ENCODE peak calls at places on chromosomes 3 and 15, in five cellular contexts. One of them, this sample, is unnamed. For H3K27me3, the result is how much of the 10 kb centered on the place peaks cover.

GRCh38 chr15:57797608-57798267 is 91.2 kb downstream of the POLR2M start:
- DNase-seq in thoracic aorta: no peak
- DNase-seq in left ventricle myocardium inferior: no peak
- DNase-seq in right lobe of liver: no peak
- DNase-seq in right atrium auricular region: no peak
- DNase-seq in this sample: no peak

GRCh38 chr15:55993804-55994539 is 560 bp upstream of the NEDD4 start:
- DNase-seq in thoracic aorta: no peak
- DNase-seq in left ventricle myocardium inferior: no peak
- DNase-seq in right lobe of liver: no peak
- DNase-seq in right atrium auricular region: peak
- DNase-seq in this sample: no peak

GRCh38 chr15:74316116-74316515 is 51.3 kb downstream of the CYP11A1 start:
- DNase-seq in thoracic aorta: no peak
- DNase-seq in left ventricle myocardium inferior: peak
- DNase-seq in right lobe of liver: no peak
- DNase-seq in right atrium auricular region: no peak
- DNase-seq in this sample: no peak

GRCh38 chr15:82875411-82876003 is 66.1 kb downstream of the WHAMM start:
- DNase-seq in thoracic aorta: no peak
- DNase-seq in left ventricle myocardium inferior: no peak
- DNase-seq in right lobe of liver: no peak
- DNase-seq in right atrium auricular region: no peak
- DNase-seq in this sample: no peak

GRCh38 chr3:172549144-172549543 is 25.9 kb upstream of the TNFSF10 start:
- DNase-seq in thoracic aorta: no peak
- DNase-seq in left ventricle myocardium inferior: no peak
- DNase-seq in right lobe of liver: no peak
- DNase-seq in right atrium auricular region: no peak
- DNase-seq in this sample: no peak

GRCh38 chr3:147364771-147365170 is 41.6 kb downstream of the ZIC4 start:
- DNase-seq in thoracic aorta: no peak
- DNase-seq in left ventricle myocardium inferior: no peak
- DNase-seq in right lobe of liver: no peak
- DNase-seq in right atrium auricular region: no peak
- DNase-seq in this sample: no peak

GRCh38 chr15:25860885-25861866 is 2.0 kb downstream of the ATP10A start:
- DNase-seq in thoracic aorta: no peak
- DNase-seq in left ventricle myocardium inferior: no peak
- DNase-seq in right lobe of liver: peak
- DNase-seq in right atrium auricular region: no peak
- DNase-seq in this sample: no peak

GRCh38 chr3:195556390-195556789 is 13.3 kb upstream of the PPP1R2 start:
- DNase-seq in thoracic aorta: no peak
- DNase-seq in left ventricle myocardium inferior: no peak
- DNase-seq in right lobe of liver: no peak
- DNase-seq in right atrium auricular region: no peak
- DNase-seq in this sample: no peak

GRCh38 chr3:34263014-34263714 is 464.7 kb downstream of the PDCD6IP start:
- DNase-seq in thoracic aorta: no peak
- DNase-seq in left ventricle myocardium inferior: no peak
- DNase-seq in right lobe of liver: no peak
- DNase-seq in right atrium auricular region: no peak
- DNase-seq in this sample: no peak

GRCh38 chr15:65085990-65086679 is 9.6 kb downstream of the KBTBD13 start:
- DNase-seq in thoracic aorta: no peak
- DNase-seq in left ventricle myocardium inferior: no peak
- DNase-seq in right lobe of liver: no peak
- DNase-seq in right atrium auricular region: no peak
- DNase-seq in this sample: no peak

GRCh38 chr3:139119331-139120025 is 74.8 kb upstream of the PRR23C start:
- DNase-seq in thoracic aorta: no peak
- DNase-seq in left ventricle myocardium inferior: no peak
- DNase-seq in right lobe of liver: peak
- DNase-seq in right atrium auricular region: no peak
- DNase-seq in this sample: no peak

GRCh38 chr15:47194718-47195117 is 522.6 kb upstream of the SEMA6D start:
- DNase-seq in thoracic aorta: no peak
- DNase-seq in left ventricle myocardium inferior: no peak
- DNase-seq in right lobe of liver: no peak
- DNase-seq in right atrium auricular region: no peak
- DNase-seq in this sample: no peak

GRCh38 chr3:122677261-122677660 is 3.4 kb upstream of the PARP14 start:
- DNase-seq in thoracic aorta: no peak
- DNase-seq in left ventricle myocardium inferior: no peak
- DNase-seq in right lobe of liver: no peak
- DNase-seq in right atrium auricular region: no peak
- DNase-seq in this sample: no peak

GRCh38 chr3:10928396-10928960 is 64.1 kb upstream of the SLC6A1 start:
- DNase-seq in thoracic aorta: no peak
- DNase-seq in left ventricle myocardium inferior: no peak
- DNase-seq in right lobe of liver: peak
- DNase-seq in right atrium auricular region: no peak
- DNase-seq in this sample: no peak

GRCh38 chr3:10344147-10344943 is 23.4 kb upstream of the SEC13 start:
- DNase-seq in thoracic aorta: no peak
- DNase-seq in left ventricle myocardium inferior: no peak
- DNase-seq in right lobe of liver: no peak
- DNase-seq in right atrium auricular region: no peak
- DNase-seq in this sample: peak

GRCh38 chr15:86892774-86893449 is 813.2 kb downstream of the AGBL1 start:
- DNase-seq in thoracic aorta: no peak
- DNase-seq in left ventricle myocardium inferior: no peak
- DNase-seq in right lobe of liver: no peak
- DNase-seq in right atrium auricular region: no peak
- DNase-seq in this sample: no peak

GRCh38 chr3:63571682-63572081 is 80.8 kb upstream of the SNTN start:
- DNase-seq in thoracic aorta: no peak
- DNase-seq in left ventricle myocardium inferior: no peak
- DNase-seq in right lobe of liver: no peak
- DNase-seq in right atrium auricular region: no peak
- DNase-seq in this sample: no peak

GRCh38 chr3:103785537-103785936 is 1350.7 kb downstream of the ZPLD1 start:
- DNase-seq in thoracic aorta: no peak
- DNase-seq in left ventricle myocardium inferior: no peak
- DNase-seq in right lobe of liver: no peak
- DNase-seq in right atrium auricular region: no peak
- DNase-seq in this sample: no peak

GRCh38 chr3:194395767-194396527 is 3.1 kb downstream of the GP5 start:
- DNase-seq in thoracic aorta: no peak
- DNase-seq in left ventricle myocardium inferior: peak
- DNase-seq in right lobe of liver: peak
- DNase-seq in right atrium auricular region: no peak
- DNase-seq in this sample: no peak

GRCh38 chr15:41939986-41940385 is 32.4 kb downstream of the EHD4 start:
- DNase-seq in thoracic aorta: no peak
- DNase-seq in left ventricle myocardium inferior: no peak
- DNase-seq in right lobe of liver: peak
- DNase-seq in right atrium auricular region: no peak
- DNase-seq in this sample: no peak

GRCh38 chr3:148730676-148731075 is 33.0 kb downstream of the AGTR1 start:
- DNase-seq in thoracic aorta: no peak
- DNase-seq in left ventricle myocardium inferior: no peak
- DNase-seq in right lobe of liver: no peak
- DNase-seq in right atrium auricular region: no peak
- DNase-seq in this sample: no peak

GRCh38 chr3:115961390-115961789 is 338.1 kb downstream of the GAP43 start:
- DNase-seq in thoracic aorta: no peak
- DNase-seq in left ventricle myocardium inferior: no peak
- DNase-seq in right lobe of liver: no peak
- DNase-seq in right atrium auricular region: no peak
- DNase-seq in this sample: no peak

GRCh38 chr3:30688776-30689175 is 82.4 kb downstream of the TGFBR2 start:
- DNase-seq in thoracic aorta: no peak
- DNase-seq in left ventricle myocardium inferior: no peak
- DNase-seq in right lobe of liver: no peak
- DNase-seq in right atrium auricular region: no peak
- DNase-seq in this sample: no peak

GRCh38 chr3:134102976-134103375 is 73.3 kb upstream of the SLCO2A1 start:
- DNase-seq in thoracic aorta: no peak
- DNase-seq in left ventricle myocardium inferior: no peak
- DNase-seq in right lobe of liver: no peak
- DNase-seq in right atrium auricular region: no peak
- DNase-seq in this sample: no peak

GRCh38 chr3:97691354-97691753 is 73.2 kb upstream of the ARL6 start:
- DNase-seq in thoracic aorta: no peak
- DNase-seq in left ventricle myocardium inferior: no peak
- DNase-seq in right lobe of liver: no peak
- DNase-seq in right atrium auricular region: no peak
- DNase-seq in this sample: no peak

GRCh38 chr15:40106203-40107161 is 2.2 kb downstream of the BMF start:
- DNase-seq in thoracic aorta: no peak
- DNase-seq in left ventricle myocardium inferior: peak
- DNase-seq in right lobe of liver: peak
- DNase-seq in right atrium auricular region: peak
- DNase-seq in this sample: no peak

GRCh38 chr15:40110866-40111550 is 2.3 kb upstream of the BMF start:
- DNase-seq in thoracic aorta: no peak
- DNase-seq in left ventricle myocardium inferior: no peak
- DNase-seq in right lobe of liver: no peak
- DNase-seq in right atrium auricular region: no peak
- DNase-seq in this sample: no peak

GRCh38 chr15:40108061-40108854 is 421 bp downstream of the BMF start:
- DNase-seq in thoracic aorta: peak
- DNase-seq in left ventricle myocardium inferior: peak
- DNase-seq in right lobe of liver: peak
- DNase-seq in right atrium auricular region: peak
- DNase-seq in this sample: peak

GRCh38 chr15:40111888-40112287 is 3.2 kb upstream of the BMF start:
- DNase-seq in thoracic aorta: no peak
- DNase-seq in left ventricle myocardium inferior: no peak
- DNase-seq in right lobe of liver: no peak
- DNase-seq in right atrium auricular region: no peak
- DNase-seq in this sample: no peak

GRCh38 chr15:40108855-40109735 is at the start of gene BMF:
- DNase-seq in thoracic aorta: peak
- DNase-seq in left ventricle myocardium inferior: peak
- DNase-seq in right lobe of liver: peak
- DNase-seq in right atrium auricular region: peak
- DNase-seq in this sample: peak
- H3K27ac ChIP-seq in thoracic aorta: peak
- H3K27ac ChIP-seq in left ventricle myocardium inferior: peak
- H3K27ac ChIP-seq in right lobe of liver: peak
- H3K27ac ChIP-seq in right atrium auricular region: peak
- H3K27ac ChIP-seq in this sample: peak

GRCh38 chr3:68945231-68945630 is 12.9 kb upstream of the TAFA4 start:
- DNase-seq in thoracic aorta: no peak
- DNase-seq in left ventricle myocardium inferior: no peak
- DNase-seq in right lobe of liver: no peak
- DNase-seq in right atrium auricular region: no peak
- DNase-seq in this sample: no peak

GRCh38 chr3:68941055-68941454 is 8.7 kb upstream of the TAFA4 start:
- DNase-seq in thoracic aorta: no peak
- DNase-seq in left ventricle myocardium inferior: no peak
- DNase-seq in right lobe of liver: no peak
- DNase-seq in right atrium auricular region: no peak
- DNase-seq in this sample: no peak

DNA sequence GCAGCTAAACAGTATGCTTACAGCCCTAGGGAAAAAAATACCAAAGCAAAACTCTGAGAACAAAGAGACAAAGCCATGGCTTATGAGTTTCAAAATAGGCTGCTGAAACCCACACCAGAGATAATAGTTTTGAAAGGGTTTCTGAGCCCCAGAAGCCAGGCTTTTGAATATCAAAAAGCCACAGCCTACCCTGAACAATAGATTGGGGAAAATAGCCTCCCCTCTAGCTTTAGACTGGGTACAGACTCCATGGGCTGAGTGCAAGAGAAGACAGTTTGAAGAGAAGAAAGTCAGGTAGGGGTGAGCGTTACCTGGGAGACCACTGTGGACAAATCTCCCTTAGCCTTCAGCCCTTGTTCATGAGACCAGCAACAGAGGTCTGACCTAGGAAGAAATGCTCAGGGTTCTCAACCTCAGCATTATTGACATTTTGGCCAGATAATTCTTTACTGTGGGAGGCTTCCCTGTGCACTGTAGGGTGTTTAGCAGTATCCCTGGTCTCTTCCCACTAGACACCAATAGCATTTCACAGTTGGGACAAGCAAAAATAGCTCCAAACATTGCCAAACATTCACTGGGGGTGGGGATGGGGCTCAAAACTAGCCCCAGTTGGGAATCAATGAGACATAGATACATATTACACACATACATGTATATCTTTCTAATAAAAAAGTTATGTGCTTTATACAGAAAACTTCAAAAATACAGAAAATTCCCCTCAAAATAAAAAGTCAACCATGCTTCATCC is 11.6 kb upstream of the TAFA4 start:
- DNase-seq in thoracic aorta: no peak
- DNase-seq in left ventricle myocardium inferior: no peak
- DNase-seq in right lobe of liver: no peak
- DNase-seq in right atrium auricular region: no peak
- DNase-seq in this sample: no peak
- H3K27me3 ChIP-seq in thoracic aorta: under half
- H3K27me3 ChIP-seq in left ventricle myocardium inferior: half or more
- H3K27me3 ChIP-seq in right lobe of liver: under half
- H3K27me3 ChIP-seq in right atrium auricular region: under half
- H3K27me3 ChIP-seq in this sample: under half

GRCh38 chr3:52681610-52682009 is 4.1 kb downstream of the PBRM1 start:
- DNase-seq in thoracic aorta: no peak
- DNase-seq in left ventricle myocardium inferior: no peak
- DNase-seq in right lobe of liver: no peak
- DNase-seq in right atrium auricular region: no peak
- DNase-seq in this sample: no peak

GRCh38 chr3:52679811-52680210 is 5.9 kb downstream of the PBRM1 start:
- DNase-seq in thoracic aorta: no peak
- DNase-seq in left ventricle myocardium inferior: no peak
- DNase-seq in right lobe of liver: no peak
- DNase-seq in right atrium auricular region: no peak
- DNase-seq in this sample: no peak

GRCh38 chr3:52684184-52684583 is 1.5 kb downstream of the PBRM1 start:
- DNase-seq in thoracic aorta: no peak
- DNase-seq in left ventricle myocardium inferior: no peak
- DNase-seq in right lobe of liver: no peak
- DNase-seq in right atrium auricular region: no peak
- DNase-seq in this sample: no peak

GRCh38 chr3:52683611-52684010 is 2.1 kb downstream of the PBRM1 start:
- DNase-seq in thoracic aorta: no peak
- DNase-seq in left ventricle myocardium inferior: no peak
- DNase-seq in right lobe of liver: peak
- DNase-seq in right atrium auricular region: peak
- DNase-seq in this sample: peak

DNA sequence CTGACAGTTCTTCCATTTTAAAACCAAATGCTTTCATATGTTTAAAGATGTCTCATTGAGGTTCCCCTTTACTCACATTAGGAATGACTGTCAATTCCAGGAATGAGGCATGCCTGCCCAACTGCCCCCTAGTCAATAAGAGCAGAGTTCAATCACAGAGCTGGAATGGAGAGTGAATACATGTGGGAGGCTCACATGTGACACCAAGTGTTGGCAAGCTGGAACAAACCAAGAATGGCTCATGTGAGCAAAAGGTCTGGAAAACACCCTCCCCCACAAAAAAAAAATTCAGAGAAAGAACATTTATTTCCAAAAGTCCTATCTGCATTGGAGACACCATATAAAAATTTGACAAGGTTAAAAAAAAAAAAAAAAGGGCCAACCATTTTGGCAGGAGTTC is 3.7 kb downstream of the PBRM1 start:
- DNase-seq in thoracic aorta: no peak
- DNase-seq in left ventricle myocardium inferior: no peak
- DNase-seq in right lobe of liver: peak
- DNase-seq in right atrium auricular region: no peak
- DNase-seq in this sample: no peak
- TF ChIP-seq CTCF in thoracic aorta: no peak
- TF ChIP-seq CTCF in left ventricle myocardium inferior: no peak
- TF ChIP-seq CTCF in right lobe of liver: peak
- TF ChIP-seq CTCF in right atrium auricular region: peak
- TF ChIP-seq CTCF in this sample: peak

GRCh38 chr3:18735013-18735412 is 309.9 kb upstream of the SATB1 start:
- DNase-seq in thoracic aorta: no peak
- DNase-seq in left ventricle myocardium inferior: no peak
- DNase-seq in right lobe of liver: no peak
- DNase-seq in right atrium auricular region: no peak
- DNase-seq in this sample: no peak
- H3K27ac ChIP-seq in thoracic aorta: no peak
- H3K27ac ChIP-seq in left ventricle myocardium inferior: no peak
- H3K27ac ChIP-seq in right lobe of liver: no peak
- H3K27ac ChIP-seq in right atrium auricular region: no peak
- H3K27ac ChIP-seq in this sample: no peak